ENCODE peak calls at places on chromosomes 12 and 14, in four cellular contexts. G, M, U and A are unnamed samples.

GRCh38 chr14:96285667-96286066 is 29.7 kb downstream of the BDKRB1 start:
- DNase-seq in G (peak; percentile 18), M (no peak), U (no peak), A (no peak)

GRCh38 chr12:116954700-116955381 is 44.1 kb downstream of the FBXW8 start:
- DNase-seq in G (peak; percentile 28), M (no peak), U (peak; percentile 48), A (no peak)

GRCh38 chr14:76546426-76547221 is 170.7 kb downstream of the ESRRB start:
- DNase-seq in G (no peak), M (no peak), U (no peak), A (no peak)

GRCh38 chr12:72622556-72622955 is 350.4 kb downstream of the TRHDE start:
- DNase-seq in G (no peak), M (no peak), U (no peak), A (no peak)

GRCh38 chr12:126663304-126664094 is 1598.3 kb downstream of the AACS start:
- DNase-seq in G (no peak), M (no peak), U (no peak), A (no peak)

GRCh38 chr14:87131879-87132278 is 861.1 kb downstream of the GALC start:
- DNase-seq in G (no peak), M (no peak), U (no peak), A (no peak)

GRCh38 chr14:31954991-31955390 is 122.1 kb upstream of the ARHGAP5 start:
- DNase-seq in G (no peak), M (no peak), U (no peak), A (no peak)

GRCh38 chr12:22626429-22626828 is 1.5 kb downstream of the ETNK1 start:
- DNase-seq in G (no peak), M (no peak), U (no peak), A (no peak)

GRCh38 chr12:30962047-30962446 is 35.5 kb downstream of the TSPAN11 start:
- DNase-seq in G (no peak), M (no peak), U (no peak), A (no peak)

GRCh38 chr12:71216725-71217579 is 59.2 kb upstream of the TSPAN8 start:
- DNase-seq in G (no peak), M (no peak), U (no peak), A (peak; percentile 68)

GRCh38 chr14:22791302-22791701 is 23.9 kb downstream of the SLC7A7 start:
- DNase-seq in G (no peak), M (no peak), U (no peak), A (no peak)

GRCh38 chr14:69752773-69753172 is 14.2 kb upstream of the SRSF5 start:
- DNase-seq in G (no peak), M (no peak), U (no peak), A (no peak)

GRCh38 chr12:9750276-9751203 is 10.2 kb downstream of the CD69 start:
- DNase-seq in G (no peak), M (no peak), U (peak; percentile 50), A (no peak)

GRCh38 chr14:23766737-23767401 is 130.7 kb downstream of the DHRS2 start:
- DNase-seq in G (no peak), M (no peak), U (no peak), A (no peak)

GRCh38 chr14:90704362-90705051 is 111.7 kb downstream of the TTC7B start:
- DNase-seq in G (no peak), M (no peak), U (no peak), A (no peak)

GRCh38 chr12:169528-170360 is 44.2 kb downstream of the SLC6A12 start:
- DNase-seq in G (no peak), M (no peak), U (no peak), A (no peak)
- TF ChIP-seq CTCF in G (no peak), M (no peak), U (no peak), A (no peak)

DNA sequence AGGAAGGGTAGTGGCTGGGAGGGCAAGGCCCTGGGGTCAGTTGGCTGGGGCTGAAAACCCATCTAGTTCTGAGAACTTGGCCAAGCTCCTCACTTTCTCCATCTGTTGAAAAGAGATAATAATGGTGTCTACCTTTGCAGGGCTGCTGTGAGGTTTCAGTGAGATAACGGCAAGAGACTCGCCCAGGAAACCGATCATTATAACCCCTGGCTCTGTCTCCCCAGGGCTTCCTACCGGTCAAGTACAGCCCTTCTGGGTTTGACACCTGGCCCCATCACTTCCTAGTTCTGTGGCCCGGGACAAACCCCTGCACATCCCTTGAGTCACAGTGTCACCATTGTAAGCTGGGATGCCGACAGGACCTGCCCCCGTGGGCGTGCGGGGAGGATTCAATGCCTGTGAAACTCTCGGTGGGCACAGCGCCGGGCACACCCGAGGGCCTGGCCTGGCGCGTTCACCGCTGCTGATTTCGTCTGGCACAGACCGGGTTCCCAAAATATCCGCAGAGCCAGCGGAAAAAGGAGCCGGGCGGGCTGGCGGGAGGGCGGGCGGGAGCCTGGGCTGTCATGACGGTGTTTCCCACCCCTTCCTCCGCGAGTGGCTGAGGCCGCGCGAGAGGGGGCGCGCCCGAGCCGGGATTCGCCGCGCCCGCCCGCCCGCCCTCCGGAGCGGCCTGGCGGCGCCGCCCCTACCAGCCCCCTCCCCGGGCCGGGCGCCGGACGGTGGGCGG is 4.5 kb downstream of the KMT5A start:
- DNase-seq in G (peak; percentile 84), M (peak; percentile 40), U (peak; percentile 82), A (peak; percentile 33)
- TF ChIP-seq CTCF in G (peak; percentile 26), M (peak; percentile 13), U (no peak), A (peak; percentile 25)

GRCh38 chr14:21072102-21072501 is 2.0 kb downstream of the ARHGEF40 start:
- DNase-seq in G (no peak), M (no peak), U (no peak), A (no peak)
- TF ChIP-seq CTCF in G (no peak), M (no peak), U (no peak), A (peak; percentile 6)

GRCh38 chr12:112087055-112087850 is 21.3 kb downstream of the NAA25 start:
- DNase-seq in G (no peak), M (no peak), U (no peak), A (no peak)
- TF ChIP-seq CTCF in G (no peak), M (no peak), U (no peak), A (no peak)

DNA sequence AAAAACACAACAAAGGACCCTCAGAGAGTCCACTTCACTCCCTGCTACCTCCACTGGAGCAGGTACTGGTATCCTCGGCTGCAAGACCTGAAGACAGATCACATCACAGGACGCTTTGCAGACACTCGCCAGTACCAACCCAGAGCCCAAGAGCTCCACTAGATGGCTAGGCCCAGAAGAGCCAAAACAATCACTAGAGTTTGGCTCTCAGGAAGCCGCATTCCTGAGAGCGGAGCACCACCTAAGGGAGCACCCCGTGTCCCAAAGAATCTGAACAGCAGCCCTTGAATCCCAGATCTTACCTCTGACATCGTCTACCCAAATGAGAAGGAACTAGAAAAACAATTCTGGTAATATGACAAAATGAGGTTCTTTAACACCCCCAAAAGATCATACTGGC is 399.8 kb downstream of the RAD51B start:
- DNase-seq in G (no peak), M (no peak), U (no peak), A (no peak)
- TF ChIP-seq CTCF in G (no peak), M (no peak), U (no peak), A (no peak)